ENCODE peak calls at places on chromosomes 6 and 20, in five cellular contexts. V is Calu3, T is heart right ventricle, L is MM.1S, W is neural crest cell. G is an unnamed sample.

GRCh38 chr6:3960754-3961361 is 111.7 kb downstream of the FAM50B start:
- DNase-seq in L (no peak), T (no peak), V (no peak), W (no peak), G (no peak)

GRCh38 chr6:28370440-28370839 is 20.7 kb downstream of the ZKSCAN3 start:
- DNase-seq in L (no peak), T (no peak), W (no peak), V (no peak), G (no peak)

GRCh38 chr20:16423311-16424212 is 149.7 kb downstream of the KIF16B start:
- DNase-seq in T (no peak), L (no peak), V (no peak), W (no peak), G (no peak)

GRCh38 chr6:26594730-26595632 is 1.8 kb upstream of the ABT1 start:
- DNase-seq in V (peak), T (no peak), W (no peak), L (no peak), G (no peak)

GRCh38 chr6:105817370-105817769 is 268.8 kb upstream of the PRDM1 start:
- DNase-seq in T (no peak), V (no peak), L (no peak), W (no peak), G (no peak)

GRCh38 chr6:56046576-56046975 is 171.2 kb upstream of the BMP5 start:
- DNase-seq in L (no peak), W (no peak), V (peak), T (peak), G (no peak)

GRCh38 chr6:170004585-170005210 is 253.3 kb downstream of the ERMARD start:
- DNase-seq in V (no peak), W (no peak), T (no peak), L (no peak), G (no peak)

GRCh38 chr20:50399917-50400704 is 110.1 kb upstream of the PTPN1 start:
- DNase-seq in V (peak), W (no peak), L (no peak), T (no peak), G (no peak)

GRCh38 chr20:46332373-46333135 is 24.3 kb upstream of the CDH22 start:
- DNase-seq in L (no peak), W (no peak), T (no peak), V (no peak), G (no peak)

GRCh38 chr20:17939622-17940446 is 28.8 kb downstream of the SNX5 start:
- DNase-seq in V (no peak), L (no peak), W (no peak), T (no peak), G (no peak)

GRCh38 chr6:26284537-26285142 is 80.4 kb upstream of the BTN3A2 start:
- DNase-seq in T (peak), V (peak), L (peak), W (peak), G (peak)

GRCh38 chr6:111899531-111899930 is 26.3 kb upstream of the FYN start:
- DNase-seq in V (no peak), T (no peak), L (no peak), W (no peak), G (no peak)

GRCh38 chr6:82908661-82909060 is 157.0 kb downstream of the UBE3D start:
- DNase-seq in L (no peak), W (no peak), T (no peak), V (no peak), G (no peak)

GRCh38 chr6:125268765-125269164 is 33.0 kb downstream of the HDDC2 start:
- DNase-seq in W (no peak), V (no peak), L (no peak), T (no peak), G (no peak)

GRCh38 chr6:38803129-38803528 is 88.0 kb downstream of the DNAH8 start:
- DNase-seq in T (no peak), W (no peak), L (no peak), V (no peak), G (no peak)

GRCh38 chr6:111711476-111711875 is 105.8 kb upstream of the TRAF3IP2 start:
- DNase-seq in L (no peak), W (peak), T (peak), V (no peak), G (no peak)

GRCh38 chr6:36098253-36098919 is 31.9 kb upstream of the MAPK13 start:
- DNase-seq in W (no peak), V (no peak), L (no peak), T (no peak), G (no peak)

GRCh38 chr6:146364816-146365594 is 178.6 kb upstream of the RAB32 start:
- DNase-seq in W (no peak), L (no peak), T (no peak), V (no peak), G (no peak)

GRCh38 chr20:3696200-3696599 is 14.4 kb upstream of the ADAM33 start:
- DNase-seq in W (no peak), T (no peak), V (no peak), L (peak), G (no peak)

GRCh38 chr6:114310053-114310452 is 32.8 kb downstream of the HS3ST5 start:
- DNase-seq in T (no peak), L (no peak), W (no peak), V (no peak), G (no peak)

GRCh38 chr20:12305555-12305954 is 387.9 kb downstream of the BTBD3 start:
- DNase-seq in T (peak), V (no peak), L (no peak), W (no peak), G (no peak)
- TF ChIP-seq CTCF in T (no peak), V (no peak), L (no peak), W (no peak), G (no peak)

GRCh38 chr6:46652603-46653438 is at the start of the genes CYP39A1 and SLC25A27:
- DNase-seq in W (peak), T (peak), L (peak), V (peak), G (peak)
- TF ChIP-seq CTCF in W (no peak), T (no peak), L (no peak), V (no peak), G (no peak)

DNA sequence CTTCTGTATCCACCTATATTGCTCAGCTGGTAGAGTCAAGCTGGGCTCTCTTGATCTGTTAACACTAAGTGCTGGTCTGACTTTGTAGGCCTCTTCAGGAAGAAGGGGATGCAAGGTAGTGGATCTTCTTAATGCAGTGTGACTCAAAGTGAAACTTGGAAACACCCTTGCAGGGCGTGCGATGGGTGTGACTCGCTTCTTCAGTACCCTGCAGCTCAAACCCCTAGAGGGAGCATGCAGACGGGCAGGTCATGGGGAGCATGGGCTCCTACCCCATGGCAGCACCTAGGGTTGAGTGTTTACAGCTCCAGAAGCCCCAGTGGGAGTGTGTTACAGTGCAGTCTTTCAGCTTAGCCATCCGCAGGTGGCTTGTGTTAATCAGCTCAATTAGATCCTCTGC is 757 bp upstream of the SAMD3 start:
- DNase-seq in T (no peak), L (peak), V (peak), W (no peak), G (peak)
- TF ChIP-seq CTCF in T (no peak), L (no peak), V (no peak), W (no peak), G (peak)

GRCh38 chr6:168956884-168957730 is 296.5 kb downstream of the THBS2 start:
- DNase-seq in L (peak), V (peak), T (peak), W (peak), G (peak)

GRCh38 chr6:168960557-168960956 is 293.1 kb downstream of the THBS2 start:
- DNase-seq in V (no peak), T (no peak), W (no peak), L (no peak), G (no peak)

GRCh38 chr6:168953461-168953860 is 300.2 kb downstream of the THBS2 start:
- DNase-seq in W (no peak), T (no peak), V (no peak), L (no peak), G (no peak)

GRCh38 chr6:168959696-168960095 is 293.9 kb downstream of the THBS2 start:
- DNase-seq in T (no peak), L (no peak), W (no peak), V (no peak), G (no peak)

DNA sequence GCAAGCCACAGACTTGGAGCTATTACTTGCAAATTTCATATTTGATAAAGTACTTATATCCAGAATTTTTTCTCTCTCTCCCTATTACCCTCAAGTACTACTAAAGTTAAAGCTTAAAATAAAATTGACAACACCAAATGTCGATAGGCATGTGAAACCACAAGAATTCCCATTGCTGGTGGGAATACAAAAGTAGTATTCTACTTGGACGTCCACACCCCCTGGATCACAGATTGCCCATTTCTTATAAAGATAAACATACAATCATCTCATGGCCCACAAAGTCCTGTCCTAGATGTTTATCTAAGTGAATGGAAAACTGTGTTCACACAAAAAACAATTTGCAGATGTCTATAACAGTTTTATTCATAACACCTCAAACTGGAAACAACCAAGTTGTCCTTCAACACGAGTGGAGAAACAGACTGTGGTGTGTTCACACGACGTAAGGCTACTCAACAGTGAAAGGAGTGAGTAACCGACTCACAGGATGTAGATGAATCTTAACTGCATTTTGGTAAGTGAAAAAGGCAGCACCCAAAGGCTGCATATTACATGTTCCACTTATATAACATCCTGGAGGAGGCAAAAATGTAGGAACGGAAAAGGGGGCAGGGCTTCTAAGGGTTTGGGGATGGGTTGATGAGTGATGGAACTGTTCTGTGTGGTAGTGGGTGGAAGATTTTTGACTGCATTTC is 297.4 kb downstream of the THBS2 start:
- DNase-seq in V (no peak), T (no peak), W (no peak), L (no peak), G (no peak)
- TF ChIP-seq CTCF in V (no peak), T (no peak), W (no peak), L (no peak), G (no peak)

GRCh38 chr20:57402206-57403125 is 11.3 kb downstream of the RBM38 start:
- DNase-seq in L (no peak), V (no peak), W (no peak), T (no peak), G (no peak)

GRCh38 chr20:57400262-57400701 is 9.1 kb downstream of the RBM38 start:
- DNase-seq in T (no peak), V (no peak), L (peak), W (no peak), G (no peak)

GRCh38 chr20:57399587-57400261 is 8.5 kb downstream of the RBM38 start:
- DNase-seq in V (no peak), T (peak), L (peak), W (no peak), G (no peak)

GRCh38 chr20:57401565-57401918 is 10.3 kb downstream of the RBM38 start:
- DNase-seq in L (no peak), T (no peak), W (no peak), V (no peak), G (no peak)

GRCh38 chr20:57400821-57401564 is 9.8 kb downstream of the RBM38 start:
- DNase-seq in W (no peak), V (no peak), L (peak), T (no peak), G (no peak)
- TF ChIP-seq CTCF in W (no peak), V (no peak), L (no peak), T (no peak), G (no peak)

DNA sequence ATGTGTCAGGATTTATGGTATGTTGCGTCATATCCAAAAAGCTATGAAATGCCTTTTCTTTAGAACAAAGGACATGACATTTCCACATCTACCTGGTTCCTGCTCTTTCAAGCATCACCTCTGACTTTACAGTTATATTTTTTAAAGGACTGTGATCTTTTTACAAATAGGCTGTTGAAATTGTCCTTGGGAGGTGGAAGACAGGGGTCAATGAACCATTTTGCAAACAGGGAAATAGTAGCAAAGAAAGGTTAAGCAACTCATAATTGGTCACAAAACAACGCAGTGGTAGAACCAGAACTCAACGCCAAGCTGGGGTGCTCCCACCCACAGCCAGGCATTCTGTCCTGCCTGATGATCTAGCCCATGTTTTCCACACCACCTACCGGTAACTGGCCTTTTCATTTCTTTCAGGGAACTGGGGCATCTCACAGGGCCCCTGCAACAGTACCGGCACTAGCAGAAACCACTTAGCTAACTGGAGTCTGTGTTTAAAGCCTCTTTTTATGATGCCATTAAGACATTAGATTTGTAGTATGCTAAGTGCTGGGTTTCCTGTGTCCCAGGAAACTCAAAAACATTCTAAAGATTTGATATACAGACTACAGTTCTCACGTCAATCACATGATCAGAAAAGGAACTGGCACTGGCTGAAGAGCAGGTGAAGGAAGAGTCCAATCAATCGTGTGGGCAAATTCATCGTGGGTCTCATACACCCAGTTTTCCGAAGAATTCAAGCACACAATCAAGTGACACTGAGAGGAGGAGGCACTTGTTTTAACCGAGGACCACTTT is 13.9 kb downstream of the ZNF217 start:
- DNase-seq in V (peak), L (no peak), W (no peak), T (no peak), G (no peak)
- TF ChIP-seq CTCF in V (peak), L (no peak), W (no peak), T (no peak), G (peak)

GRCh38 chr6:22737331-22737730 is 168.0 kb downstream of the HDGFL1 start:
- DNase-seq in V (peak), L (no peak), T (peak), W (peak), G (no peak)
- TF ChIP-seq CTCF in V (peak), L (peak), T (peak), W (peak), G (peak)

DNA sequence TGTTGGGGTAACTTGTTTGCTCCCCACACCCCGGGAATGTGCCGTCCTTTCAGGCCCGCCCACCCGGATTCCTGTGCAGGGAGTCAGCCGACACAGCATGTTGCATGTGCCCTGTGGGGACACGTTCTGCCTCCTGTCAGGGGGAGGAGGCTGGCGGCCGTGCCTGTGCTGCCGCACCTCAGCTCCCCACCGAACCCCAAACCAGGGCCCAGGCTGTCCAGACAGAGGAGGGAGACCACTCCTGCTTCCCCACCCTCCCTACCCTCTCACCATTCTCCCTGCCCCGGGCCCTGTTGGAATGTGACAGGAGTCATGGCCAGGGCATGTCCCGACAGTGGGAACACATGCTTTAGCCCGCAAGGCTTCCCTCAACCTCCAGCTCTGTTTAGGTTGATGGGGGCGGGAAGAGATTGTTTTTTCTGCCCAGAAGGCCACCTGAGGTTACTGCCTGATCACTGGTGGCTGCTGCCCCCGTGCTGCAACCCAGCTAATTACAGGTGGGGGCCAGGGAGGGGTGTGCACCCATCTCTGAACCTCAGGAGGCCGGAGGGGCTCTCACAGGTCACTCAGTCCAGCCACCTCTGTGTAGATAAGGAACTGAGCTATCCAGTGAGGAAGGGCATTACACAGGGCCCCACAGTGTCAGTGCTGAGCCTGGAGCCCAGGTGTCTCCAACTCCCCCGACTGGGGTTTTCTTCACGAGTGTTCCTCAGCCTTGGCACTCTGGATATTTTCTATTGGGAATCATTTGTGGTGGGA is 13.6 kb downstream of the LRRC73 start:
- DNase-seq in L (no peak), T (no peak), W (no peak), V (peak), G (no peak)
- TF ChIP-seq CTCF in L (peak), T (no peak), W (peak), V (peak), G (peak)

GRCh38 chr6:34726055-34726454 is 29.5 kb upstream of the ILRUN start:
- DNase-seq in W (no peak), T (no peak), V (no peak), L (no peak), G (no peak)
- TF ChIP-seq CTCF in W (no peak), T (no peak), V (no peak), L (no peak), G (no peak)

G was measured in GM12864.